ENCODE peak calls at places on chromosomes 12 and 14, in five cellular contexts. N, K, O, M and B are unnamed samples.
A peak's percentile ranks its signal among the peaks of the same experiment; 100 is the strongest.

GRCh38 chr12:4957781-4958180 is 48.1 kb downstream of the KCNA1 start:
- DNase-seq in N (no peak), O (no peak), K (no peak), M (no peak), B (no peak)

GRCh38 chr14:57420033-57420432 is 29.6 kb downstream of the NAA30 start:
- DNase-seq in K (no peak), N (no peak), M (no peak), O (no peak), B (no peak)

GRCh38 chr12:49603721-49604120 is 1.7 kb downstream of the FAM186B start:
- DNase-seq in K (no peak), O (no peak), M (no peak), N (no peak), B (no peak)

GRCh38 chr14:76168531-76168930 is 16.8 kb downstream of the GPATCH2L start:
- DNase-seq in M (no peak), N (peak; percentile 17), O (no peak), K (no peak), B (no peak)

GRCh38 chr14:59275668-59276067 is 87.2 kb downstream of the DAAM1 start:
- DNase-seq in N (peak; percentile 100), M (no peak), K (no peak), O (peak; percentile 32), B (no peak)

GRCh38 chr14:21106191-21106505 is 5.3 kb downstream of the TMEM253 start:
- DNase-seq in O (no peak), N (no peak), M (no peak), K (no peak), B (no peak)

GRCh38 chr12:57522887-57523705 is 472 bp downstream of the MBD6 start:
- DNase-seq in K (no peak), M (peak; percentile 82), O (peak; percentile 85), N (peak; percentile 46), B (peak; percentile 73)

GRCh38 chr14:91019673-91020072 is 40.8 kb downstream of the RPS6KA5 start:
- DNase-seq in M (no peak), K (no peak), O (no peak), N (no peak), B (no peak)

GRCh38 chr12:56677680-56678079 is 10.4 kb downstream of the PTGES3 start:
- DNase-seq in O (no peak), M (no peak), N (no peak), K (no peak), B (no peak)

GRCh38 chr14:34496679-34497513 is 34.9 kb upstream of the SPTSSA start:
- DNase-seq in N (peak; percentile 98), K (peak; percentile 28), O (peak; percentile 93), M (peak; percentile 76), B (no peak)

GRCh38 chr14:94045563-94046345 is 19.6 kb downstream of the OTUB2 start:
- DNase-seq in K (no peak), O (no peak), M (no peak), N (no peak), B (no peak)

GRCh38 chr12:58988643-58989042 is 68.3 kb upstream of the LRIG3 start:
- DNase-seq in M (no peak), K (no peak), O (no peak), N (no peak), B (no peak)

GRCh38 chr12:74170645-74171477 is 366.8 kb upstream of the ATXN7L3B start:
- DNase-seq in N (no peak), K (no peak), O (no peak), M (no peak), B (no peak)

GRCh38 chr14:91170504-91171121 is 56.7 kb downstream of the DGLUCY start:
- DNase-seq in N (no peak), O (no peak), K (no peak), M (no peak), B (no peak)

GRCh38 chr14:99899578-99900178 is 106.5 kb downstream of the EML1 start:
- DNase-seq in K (no peak), M (peak; percentile 65), O (peak; percentile 39), N (peak; percentile 66), B (peak; percentile 35)

GRCh38 chr12:92927436-92928116 is 1.5 kb downstream of the EEA1 start:
- DNase-seq in O (peak; percentile 67), K (peak; percentile 45), M (peak; percentile 70), N (peak; percentile 66), B (peak; percentile 18)

GRCh38 chr12:124637586-124637985 is 70.2 kb upstream of the NCOR2 start:
- DNase-seq in N (peak; percentile 86), M (no peak), K (no peak), O (peak; percentile 69), B (no peak)

GRCh38 chr14:50532502-50533313 is at the start of gene MAP4K5:
- DNase-seq in N (peak; percentile 96), K (peak; percentile 94), M (peak; percentile 91), O (peak; percentile 96), B (peak; percentile 93)

GRCh38 chr12:118360785-118361404 is 11.8 kb downstream of the TAOK3 start:
- DNase-seq in N (peak; percentile 84), O (no peak), K (no peak), M (no peak), B (no peak)

GRCh38 chr14:75315143-75315542 is 36.5 kb downstream of the FOS start:
- DNase-seq in N (peak; percentile 69), O (no peak), K (no peak), M (no peak), B (no peak)

GRCh38 chr14:104392396-104393198 is 187.0 kb upstream of the C14orf180 start:
- DNase-seq in K (no peak), N (no peak), M (no peak), O (no peak), B (no peak)
- H3K4me2 ChIP-seq in K (no peak overlapping the region), N (no peak overlapping the region), M (no peak overlapping the region), O (no peak overlapping the region), B (peak overlapping the region; percentile 44)

DNA sequence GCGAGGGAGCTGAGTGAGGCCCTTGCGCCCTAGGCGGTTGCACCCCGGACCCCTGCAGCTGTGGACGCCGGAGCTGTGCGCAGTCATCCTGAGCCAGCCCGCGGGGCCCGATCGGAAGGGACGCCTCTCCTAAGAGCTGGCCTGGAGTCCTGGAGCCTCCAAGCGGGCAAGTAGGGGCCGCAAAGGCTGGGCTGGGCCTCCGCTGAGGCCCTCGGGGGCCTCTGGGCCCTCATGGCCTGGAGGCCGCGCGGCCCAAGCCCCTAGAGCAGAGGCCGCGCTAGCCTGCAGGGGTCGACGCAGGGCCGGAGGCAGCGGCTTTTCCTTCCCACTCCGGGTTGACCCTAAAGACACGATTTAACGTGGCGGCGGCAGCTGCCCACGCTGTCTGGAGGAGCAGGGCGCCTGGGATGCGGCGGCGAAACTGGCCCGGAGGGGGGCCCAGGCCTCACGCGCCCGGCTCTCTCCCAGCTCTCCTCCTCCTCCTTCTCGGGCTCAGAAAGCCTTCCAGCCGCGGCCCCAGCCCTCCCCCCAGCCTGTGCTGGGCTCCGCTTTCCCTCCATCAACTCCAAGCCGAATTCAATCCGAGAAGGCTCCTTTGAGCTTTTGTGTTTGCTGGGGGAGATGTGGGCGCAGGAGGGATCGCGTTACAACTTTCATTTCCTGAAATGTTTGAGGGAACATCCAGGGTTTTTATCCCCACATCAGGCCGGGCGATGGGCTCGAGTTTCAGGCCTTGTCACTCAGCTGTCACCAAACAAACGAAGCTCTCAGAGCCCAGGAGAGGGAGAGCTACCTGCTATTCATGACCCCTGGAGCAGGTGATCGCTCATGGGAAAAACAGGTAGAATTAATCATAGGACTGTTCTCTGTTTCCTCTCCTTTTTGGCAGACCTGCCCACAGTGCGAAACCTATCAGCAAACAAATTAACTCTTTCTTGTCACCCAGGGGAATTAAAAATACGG is 11.5 kb downstream of the SIX1 start:
- DNase-seq in N (peak; percentile 42), O (peak; percentile 29), K (peak; percentile 79), M (peak; percentile 82), B (no peak)
- TF ChIP-seq EZH2phosphoT487 in N (no peak), O (no peak), K (peak; percentile 66), M (peak; percentile 20), B (no peak)

GRCh38 chr12:113895176-113895575 is 70.9 kb downstream of the RBM19 start:
- DNase-seq in K (no peak), O (no peak), N (no peak), M (no peak), B (no peak)

GRCh38 chr12:113896194-113896593 is 69.9 kb downstream of the RBM19 start:
- DNase-seq in O (no peak), N (no peak), M (peak; percentile 91), K (peak; percentile 83), B (no peak)

GRCh38 chr12:113897406-113897805 is 68.7 kb downstream of the RBM19 start:
- DNase-seq in K (no peak), N (no peak), O (no peak), M (no peak), B (no peak)

GRCh38 chr12:113898466-113898865 is 67.7 kb downstream of the RBM19 start:
- DNase-seq in K (no peak), O (no peak), N (no peak), M (no peak), B (no peak)

DNA sequence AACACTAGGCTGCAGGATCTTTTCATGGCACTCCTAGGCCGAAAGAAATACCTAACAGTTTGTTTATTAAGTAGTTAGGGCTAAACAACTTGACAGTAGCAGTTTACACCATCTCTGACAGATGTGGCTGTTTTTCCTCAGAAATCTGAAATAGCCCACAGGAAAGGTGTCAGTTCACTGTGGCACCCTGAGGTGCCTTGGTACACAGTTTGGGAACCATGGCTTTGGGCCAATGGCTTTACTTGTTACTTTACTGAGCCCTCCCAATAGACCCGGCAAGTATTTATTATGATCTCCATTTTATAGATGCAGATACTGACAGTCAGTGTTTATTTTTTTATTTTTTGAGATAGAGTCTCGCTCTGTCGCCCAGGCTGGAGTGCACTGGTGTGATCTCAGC is 69.3 kb downstream of the RBM19 start:
- DNase-seq in M (no peak), K (no peak), O (no peak), N (no peak), B (no peak)
- H3K4me2 ChIP-seq in M (no peak overlapping the region), K (no peak overlapping the region), O (no peak overlapping the region), N (no peak overlapping the region), B (no peak overlapping the region)

DNA sequence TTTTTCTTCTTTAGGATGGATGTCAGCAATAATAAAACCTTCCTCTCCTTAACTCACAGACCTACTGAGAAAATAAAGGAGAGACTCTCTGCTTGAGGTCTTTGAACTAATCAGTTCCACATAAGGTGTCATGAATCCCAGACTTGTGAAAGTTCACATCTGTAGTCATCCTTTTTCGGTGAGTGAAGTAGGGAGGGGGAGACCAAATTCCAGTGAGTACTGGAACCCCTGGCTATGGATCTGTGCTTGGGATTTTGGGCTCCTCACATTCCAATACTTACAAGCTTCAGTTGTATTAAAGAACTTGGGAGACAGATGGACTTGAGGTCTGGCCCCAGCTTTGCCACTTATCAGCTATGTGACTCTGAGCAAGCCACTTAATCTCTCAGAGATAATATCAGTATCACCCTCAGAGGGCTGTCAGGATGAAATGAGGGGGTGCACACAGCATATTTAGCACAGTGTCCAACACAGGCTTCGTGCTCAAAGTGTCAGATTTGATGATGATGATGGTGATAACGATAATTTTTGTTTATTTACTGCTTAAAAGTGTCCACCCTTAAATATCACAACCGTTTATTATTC is 34.8 kb upstream of the APPL2 start:
- DNase-seq in O (no peak), K (no peak), M (no peak), N (no peak), B (no peak)
- TF ChIP-seq EZH2phosphoT487 in O (no peak), K (no peak), M (no peak), N (no peak), B (no peak)

DNA sequence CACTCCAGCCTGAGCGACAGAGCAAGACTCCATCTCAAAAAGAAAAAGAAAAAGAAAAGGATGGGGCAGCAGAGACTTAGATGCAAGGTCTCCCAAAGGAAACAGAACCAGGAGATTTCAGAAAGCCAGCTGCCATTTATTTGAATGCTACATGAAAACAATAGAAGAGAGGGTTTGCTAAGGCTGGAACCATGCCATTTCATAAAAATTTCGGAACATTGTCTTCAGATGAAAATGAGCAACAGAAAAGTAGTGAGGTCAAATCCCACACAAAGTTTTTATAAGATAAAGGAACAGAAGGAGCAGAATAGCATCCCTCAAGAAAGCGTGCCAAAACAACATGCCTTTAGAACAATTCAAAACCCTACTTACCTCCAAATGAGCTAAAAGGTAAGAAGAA is 175.3 kb downstream of the ETV6 start:
- DNase-seq in N (no peak), M (no peak), K (no peak), O (no peak), B (no peak)
- H3K4me2 ChIP-seq in N (no peak overlapping the region), M (peak overlapping the region; percentile 1), K (peak overlapping the region; percentile 12), O (no peak overlapping the region), B (peak overlapping the region; percentile 49)